ENCODE peak calls at places on chromosomes 16 and 17, in five cellular contexts. R, Z, C, S and Q are unnamed samples.

GRCh38 chr16:84247844-84248243 is 8.0 kb upstream of the KCNG4 start:
- DNase-seq in R (no peak), Z (peak; percentile 28), C (no peak), S (no peak), Q (peak; percentile 80)

GRCh38 chr16:52296070-52296469 is 250.9 kb downstream of the TOX3 start:
- DNase-seq in R (no peak), Z (no peak), C (no peak), S (no peak), Q (no peak)

GRCh38 chr17:43020030-43020621 is 2.1 kb downstream of the VAT1 start:
- DNase-seq in R (no peak), Z (no peak), C (no peak), S (no peak), Q (no peak)

GRCh38 chr16:50146479-50147435 is 6.3 kb upstream of the TENT4B start:
- DNase-seq in R (no peak), Z (no peak), C (no peak), S (no peak), Q (no peak)

GRCh38 chr16:88681084-88681680 is 5.1 kb downstream of the SNAI3 start:
- DNase-seq in R (no peak), Z (no peak), C (no peak), S (no peak), Q (no peak)

GRCh38 chr17:49012893-49013255 is 15.7 kb downstream of the IGF2BP1 start:
- DNase-seq in R (no peak), Z (no peak), C (no peak), S (no peak), Q (no peak)

GRCh38 chr17:32971171-32971570 is 20.5 kb upstream of the SPACA3 start:
- DNase-seq in R (no peak), Z (peak; percentile 65), C (no peak), S (no peak), Q (peak; percentile 8)

GRCh38 chr17:29659155-29659554 is 36.4 kb upstream of the CORO6 start:
- DNase-seq in R (no peak), Z (no peak), C (no peak), S (no peak), Q (no peak)

GRCh38 chr17:72681844-72682243 is 410.6 kb downstream of the SLC39A11 start:
- DNase-seq in R (no peak), Z (no peak), C (no peak), S (no peak), Q (no peak)

GRCh38 chr17:21272881-21273839 is 11.4 kb upstream of the MAP2K3 start:
- DNase-seq in R (no peak), Z (no peak), C (no peak), S (no peak), Q (no peak)

GRCh38 chr17:6507535-6507934 is 48.8 kb downstream of the PITPNM3 start:
- DNase-seq in R (peak; percentile 55), Z (peak; percentile 72), C (no peak), S (peak; percentile 35), Q (peak; percentile 91)

GRCh38 chr17:67258836-67259468 is 14.0 kb upstream of the HELZ start:
- DNase-seq in R (no peak), Z (no peak), C (no peak), S (no peak), Q (no peak)

GRCh38 chr17:13957636-13958035 is 111.7 kb upstream of the COX10 start:
- DNase-seq in R (no peak), Z (no peak), C (no peak), S (no peak), Q (peak; percentile 48)

GRCh38 chr16:66026211-66026610 is 340.3 kb upstream of the CDH5 start:
- DNase-seq in R (no peak), Z (no peak), C (no peak), S (peak; percentile 30), Q (peak; percentile 15)

GRCh38 chr17:67471118-67471517 is 94.0 kb downstream of the PITPNC1 start:
- DNase-seq in R (no peak), Z (no peak), C (no peak), S (no peak), Q (no peak)

GRCh38 chr17:8994319-8994718 is 27.0 kb upstream of the NTN1 start:
- DNase-seq in R (peak; percentile 81), Z (peak; percentile 16), C (peak; percentile 35), S (peak; percentile 89), Q (peak; percentile 50)

GRCh38 chr17:30905742-30906100 is 317 bp downstream of the TEFM start:
- DNase-seq in R (no peak), Z (no peak), C (no peak), S (peak; percentile 32), Q (no peak)

GRCh38 chr16:77599793-77600415 is 122.4 kb upstream of the NUDT7 start:
- DNase-seq in R (no peak), Z (peak; percentile 52), C (no peak), S (no peak), Q (peak; percentile 11)

GRCh38 chr17:41810659-41811548 is 845 bp downstream of the P3H4 start:
- DNase-seq in R (no peak), Z (no peak), C (no peak), S (no peak), Q (no peak)

GRCh38 chr16:67594956-67595355 is 32.6 kb downstream of the CTCF start:
- DNase-seq in R (no peak), Z (peak; percentile 50), C (peak; percentile 40), S (no peak), Q (peak; percentile 38)

GRCh38 chr16:47475786-47476185 is 14.7 kb downstream of the PHKB start:
- DNase-seq in R (no peak), Z (peak; percentile 3), C (no peak), S (no peak), Q (peak; percentile 39)

GRCh38 chr16:63129411-63130125 is 1093.3 kb upstream of the CDH8 start:
- DNase-seq in R (no peak), Z (no peak), C (no peak), S (no peak), Q (no peak)

GRCh38 chr17:28509784-28510183 is 3.6 kb downstream of the FOXN1 start:
- DNase-seq in R (no peak), Z (no peak), C (no peak), S (no peak), Q (no peak)

GRCh38 chr16:67137605-67138004 is 13.2 kb downstream of the B3GNT9 start:
- DNase-seq in R (no peak), Z (no peak), C (no peak), S (no peak), Q (no peak)

GRCh38 chr16:27284865-27285675 is 16.5 kb upstream of the NSMCE1 start:
- DNase-seq in R (no peak), Z (no peak), C (no peak), S (no peak), Q (no peak)

GRCh38 chr17:34412965-34413441 is 50.0 kb upstream of the CCL1 start:
- DNase-seq in R (no peak), Z (peak; percentile 11), C (no peak), S (no peak), Q (no peak)

GRCh38 chr16:31477220-31478216 is 5.4 kb upstream of the SLC5A2 start:
- DNase-seq in R (peak; percentile 35), Z (no peak), C (no peak), S (no peak), Q (no peak)

GRCh38 chr16:89583895-89584644 is 8.5 kb downstream of the CPNE7 start:
- DNase-seq in R (no peak), Z (no peak), C (no peak), S (no peak), Q (no peak)

GRCh38 chr16:1723450-1724147 is 17.6 kb downstream of the MAPK8IP3 start:
- DNase-seq in R (no peak), Z (peak; percentile 15), C (peak; percentile 33), S (no peak), Q (peak; percentile 38)

GRCh38 chr17:49117581-49118230 is 14.9 kb upstream of the B4GALNT2 start:
- DNase-seq in R (no peak), Z (no peak), C (no peak), S (no peak), Q (no peak)

GRCh38 chr16:8944113-8944765 is 19.5 kb downstream of the USP7 start:
- DNase-seq in R (no peak), Z (no peak), C (no peak), S (no peak), Q (no peak)

GRCh38 chr17:50348522-50349240 is 2.8 kb downstream of the XYLT2 start:
- DNase-seq in R (peak; percentile 4), Z (peak; percentile 38), C (no peak), S (no peak), Q (peak; percentile 71)

GRCh38 chr16:21626659-21627277 is 25.6 kb downstream of the IGSF6 start:
- DNase-seq in R (no peak), Z (peak; percentile 97), C (no peak), S (no peak), Q (peak; percentile 90)

GRCh38 chr16:8886593-8887437 is 4.7 kb downstream of the LITAFD start:
- DNase-seq in R (no peak), Z (no peak), C (no peak), S (no peak), Q (no peak)

GRCh38 chr16:80719573-80719972 is 84.8 kb downstream of the CDYL2 start:
- DNase-seq in R (no peak), Z (no peak), C (no peak), S (no peak), Q (no peak)

GRCh38 chr17:8426802-8427201 is 8.9 kb upstream of the NDEL1 start:
- DNase-seq in R (no peak), Z (no peak), C (no peak), S (no peak), Q (no peak)